ENCODE peak calls at places on chromosomes 13 and 19, in nine cellular contexts. D is NAMALWA; Q is IMR-90; E is stimulated activated effector memory CD8-positive, alpha-beta T cell treated with anti-CD3 and anti-CD28 coated beads, Interleukin-12 subunit alpha, Interleukin-12 subunit beta, amount 100 ng/mL, for 72 hours; G is stimulated activated CD4-positive, alpha-beta T cell treated with anti-CD3 and anti-CD28 coated beads, Interleukin-15, amount 100 ng/mL, for 24 hours; I is stimulated activated CD8-positive, alpha-beta memory T cell treated with anti-CD3 and anti-CD28 coated beads, Interleukin-7, amount 100 ng/mL, for 1 hour; S is substantia nigra; W is DND-41; N is brain pericyte. O is an unnamed sample.

GRCh38 chr19:54029930-54030490 is 33.7 kb downstream of the VSTM1 start:
- DNase-seq in Q (peak), E (peak), W (peak), G (peak), N (no peak), D (peak), S (no peak), I (no peak), O (peak)

GRCh38 chr13:102587916-102588315 is 8.9 kb upstream of the TPP2 start:
- DNase-seq in G (no peak), E (no peak), W (peak), N (no peak), I (no peak), D (no peak), S (no peak), Q (no peak), O (peak)

GRCh38 chr19:16338470-16339360 is 14.1 kb downstream of the KLF2 start:
- DNase-seq in I (no peak), N (no peak), G (peak), Q (peak), S (no peak), W (peak), D (no peak), E (peak), O (peak)

GRCh38 chr19:48342841-48343540 is 17.6 kb downstream of the EMP3 start:
- DNase-seq in E (no peak), N (no peak), W (no peak), G (no peak), S (no peak), Q (peak), I (no peak), D (no peak), O (no peak)

GRCh38 chr19:10193666-10194499 is 870 bp downstream of the DNMT1 start:
- DNase-seq in E (no peak), G (peak), N (no peak), W (no peak), S (no peak), Q (peak), D (peak), I (no peak), O (peak)

GRCh38 chr19:11264452-11265176 is 2.3 kb upstream of the DOCK6 start:
- DNase-seq in E (no peak), I (no peak), D (peak), W (no peak), Q (no peak), G (no peak), N (no peak), S (no peak), O (peak)

GRCh38 chr19:3575949-3576673 is 3.4 kb downstream of the HMG20B start:
- DNase-seq in D (no peak), S (no peak), W (no peak), G (no peak), Q (no peak), N (no peak), E (no peak), I (no peak), O (no peak)

GRCh38 chr19:8324186-8325050 is 3.1 kb downstream of the RPS28 start:
- DNase-seq in N (no peak), D (no peak), G (peak), W (peak), Q (no peak), S (no peak), I (no peak), E (no peak), O (no peak)

GRCh38 chr19:13396256-13397080 is 109.8 kb downstream of the CACNA1A start:
- DNase-seq in S (no peak), E (no peak), W (no peak), D (peak), N (no peak), Q (peak), I (no peak), G (peak), O (peak)

GRCh38 chr19:7857727-7858701 is 16.2 kb downstream of the PRR36 start:
- DNase-seq in S (no peak), I (no peak), E (no peak), D (peak), Q (no peak), W (no peak), G (no peak), N (no peak), O (peak)

GRCh38 chr19:58374200-58374599 is 6.6 kb downstream of the ZNF837 start:
- DNase-seq in S (no peak), I (no peak), G (no peak), E (no peak), D (no peak), Q (peak), W (no peak), N (no peak), O (no peak)

GRCh38 chr19:55165952-55166529 is 372 bp downstream of the DNAAF3 start:
- DNase-seq in W (peak), D (peak), S (peak), I (no peak), N (no peak), G (peak), E (no peak), Q (peak), O (peak)

GRCh38 chr19:46202426-46202825 is 27.1 kb upstream of the IGFL1 start:
- DNase-seq in G (no peak), D (no peak), W (no peak), E (no peak), I (no peak), Q (no peak), S (no peak), N (no peak), O (no peak)